ENCODE peak calls at places on chromosomes 2 and 18, in nine cellular contexts. One of them, this sample, is unnamed.

GRCh38 chr18:49708674-49709580 is 104.4 kb downstream of the ACAA2 start:
- DNase-seq in cerebellar cortex: no peak
- DNase-seq in A549: no peak
- DNase-seq in left cardiac atrium: no peak
- DNase-seq in LNCaP clone FGC: no peak
- DNase-seq in T-helper 1 cell: no peak
- DNase-seq in fibroblast of the conjunctiva: no peak
- DNase-seq in fibroblast of the aortic adventitia: no peak
- DNase-seq in NCI-H2107: no peak
- DNase-seq in this sample: no peak

GRCh38 chr2:48566582-48566981 is 36.6 kb downstream of the STON1 start:
- DNase-seq in fibroblast of the aortic adventitia: peak
- DNase-seq in cerebellar cortex: peak
- DNase-seq in LNCaP clone FGC: no peak
- DNase-seq in left cardiac atrium: no peak
- DNase-seq in A549: peak
- DNase-seq in fibroblast of the conjunctiva: peak
- DNase-seq in T-helper 1 cell: no peak
- DNase-seq in NCI-H2107: no peak
- DNase-seq in this sample: no peak

GRCh38 chr2:9820020-9820973 is 23.0 kb upstream of the TAF1B start:
- DNase-seq in fibroblast of the aortic adventitia: peak
- DNase-seq in fibroblast of the conjunctiva: no peak
- DNase-seq in left cardiac atrium: no peak
- DNase-seq in NCI-H2107: no peak
- DNase-seq in T-helper 1 cell: no peak
- DNase-seq in LNCaP clone FGC: no peak
- DNase-seq in cerebellar cortex: no peak
- DNase-seq in A549: no peak
- DNase-seq in this sample: no peak

GRCh38 chr2:119760237-119760807 is 600 bp downstream of the PTPN4 start:
- DNase-seq in fibroblast of the aortic adventitia: no peak
- DNase-seq in cerebellar cortex: peak
- DNase-seq in LNCaP clone FGC: no peak
- DNase-seq in left cardiac atrium: no peak
- DNase-seq in T-helper 1 cell: no peak
- DNase-seq in A549: no peak
- DNase-seq in fibroblast of the conjunctiva: no peak
- DNase-seq in NCI-H2107: no peak
- DNase-seq in this sample: no peak

GRCh38 chr2:239212553-239213419 is 188.0 kb downstream of the HDAC4 start:
- DNase-seq in left cardiac atrium: no peak
- DNase-seq in fibroblast of the conjunctiva: no peak
- DNase-seq in A549: no peak
- DNase-seq in cerebellar cortex: no peak
- DNase-seq in fibroblast of the aortic adventitia: no peak
- DNase-seq in LNCaP clone FGC: no peak
- DNase-seq in T-helper 1 cell: no peak
- DNase-seq in NCI-H2107: no peak
- DNase-seq in this sample: no peak

GRCh38 chr18:58570360-58571064 is 58.4 kb downstream of the ALPK2 start:
- DNase-seq in left cardiac atrium: no peak
- DNase-seq in NCI-H2107: no peak
- DNase-seq in A549: no peak
- DNase-seq in T-helper 1 cell: no peak
- DNase-seq in cerebellar cortex: no peak
- DNase-seq in fibroblast of the aortic adventitia: no peak
- DNase-seq in fibroblast of the conjunctiva: no peak
- DNase-seq in LNCaP clone FGC: no peak
- DNase-seq in this sample: no peak

GRCh38 chr18:66640431-66640830 is 36.5 kb upstream of the CDH19 start:
- DNase-seq in LNCaP clone FGC: no peak
- DNase-seq in fibroblast of the aortic adventitia: no peak
- DNase-seq in left cardiac atrium: peak
- DNase-seq in fibroblast of the conjunctiva: no peak
- DNase-seq in NCI-H2107: no peak
- DNase-seq in T-helper 1 cell: no peak
- DNase-seq in cerebellar cortex: no peak
- DNase-seq in A549: no peak
- DNase-seq in this sample: no peak

GRCh38 chr2:72892506-72893173 is 5.4 kb downstream of the SPR start:
- DNase-seq in fibroblast of the aortic adventitia: peak
- DNase-seq in T-helper 1 cell: no peak
- DNase-seq in fibroblast of the conjunctiva: peak
- DNase-seq in NCI-H2107: peak
- DNase-seq in A549: peak
- DNase-seq in left cardiac atrium: peak
- DNase-seq in LNCaP clone FGC: peak
- DNase-seq in cerebellar cortex: peak
- DNase-seq in this sample: no peak

GRCh38 chr2:222993920-222994650 is 57.9 kb upstream of the KCNE4 start:
- DNase-seq in left cardiac atrium: peak
- DNase-seq in fibroblast of the conjunctiva: peak
- DNase-seq in cerebellar cortex: peak
- DNase-seq in LNCaP clone FGC: no peak
- DNase-seq in T-helper 1 cell: no peak
- DNase-seq in NCI-H2107: no peak
- DNase-seq in fibroblast of the aortic adventitia: peak
- DNase-seq in A549: no peak
- DNase-seq in this sample: no peak

GRCh38 chr2:36507408-36507812 is 90.6 kb downstream of the FEZ2 start:
- DNase-seq in A549: peak
- DNase-seq in T-helper 1 cell: no peak
- DNase-seq in cerebellar cortex: peak
- DNase-seq in fibroblast of the conjunctiva: peak
- DNase-seq in LNCaP clone FGC: peak
- DNase-seq in fibroblast of the aortic adventitia: peak
- DNase-seq in left cardiac atrium: peak
- DNase-seq in NCI-H2107: no peak
- DNase-seq in this sample: peak

GRCh38 chr2:231489990-231490389 is 25.7 kb upstream of the NCL start:
- DNase-seq in NCI-H2107: no peak
- DNase-seq in A549: no peak
- DNase-seq in fibroblast of the conjunctiva: no peak
- DNase-seq in left cardiac atrium: no peak
- DNase-seq in fibroblast of the aortic adventitia: no peak
- DNase-seq in cerebellar cortex: no peak
- DNase-seq in LNCaP clone FGC: no peak
- DNase-seq in T-helper 1 cell: no peak
- DNase-seq in this sample: no peak

GRCh38 chr2:97714084-97714949 is 941 bp downstream of the ZAP70 start:
- DNase-seq in left cardiac atrium: peak
- DNase-seq in NCI-H2107: no peak
- DNase-seq in cerebellar cortex: no peak
- DNase-seq in T-helper 1 cell: no peak
- DNase-seq in fibroblast of the conjunctiva: no peak
- DNase-seq in A549: no peak
- DNase-seq in fibroblast of the aortic adventitia: no peak
- DNase-seq in LNCaP clone FGC: no peak
- DNase-seq in this sample: no peak